ENCODE peak calls at places on chromosome 22, in five cellular contexts. M, H, F, G and W are unnamed samples.

GRCh38 chr22:22199634-22200033 is 45.0 kb upstream of the VPREB1 start:
- DNase-seq in M (no peak), H (no peak), F (no peak), G (no peak), W (no peak)

GRCh38 chr22:32949719-32950118 is 108.5 kb downstream of the SYN3 start:
- DNase-seq in M (no peak), H (no peak), F (no peak), G (no peak), W (no peak)

GRCh38 chr22:38030311-38031133 is 26.7 kb upstream of the PICK1 start:
- DNase-seq in M (peak; percentile 67), H (no peak), F (peak; percentile 64), G (no peak), W (no peak)

GRCh38 chr22:48337957-48338792 is 1489.5 kb downstream of the BRD1 start:
- DNase-seq in M (no peak), H (peak; percentile 34), F (no peak), G (no peak), W (no peak)

GRCh38 chr22:44118645-44119315 is 61.9 kb upstream of the PARVG start:
- DNase-seq in M (no peak), H (peak; percentile 27), F (peak; percentile 18), G (no peak), W (no peak)

GRCh38 chr22:21043856-21044535 is 1.8 kb upstream of the LRRC74B start:
- DNase-seq in M (no peak), H (peak; percentile 26), F (no peak), G (no peak), W (no peak)

GRCh38 chr22:47598864-47599263 is 836.4 kb downstream of the TBC1D22A start:
- DNase-seq in M (no peak), H (no peak), F (no peak), G (no peak), W (no peak)

GRCh38 chr22:37803636-37804371 is 3.9 kb upstream of the GCAT start:
- DNase-seq in M (no peak), H (no peak), F (no peak), G (no peak), W (peak; percentile 26)

GRCh38 chr22:22912722-22913253 is 25.2 kb downstream of the IGLL5 start:
- DNase-seq in M (no peak), H (no peak), F (no peak), G (no peak), W (no peak)

GRCh38 chr22:47294222-47294532 is 531.7 kb downstream of the TBC1D22A start:
- DNase-seq in M (peak; percentile 89), H (no peak), F (no peak), G (peak; percentile 32), W (no peak)

GRCh38 chr22:50733521-50734342 is 4.3 kb upstream of the ACR start:
- DNase-seq in M (peak; percentile 51), H (peak; percentile 39), F (no peak), G (peak; percentile 37), W (peak; percentile 9)

GRCh38 chr22:44486538-44486937 is 11.5 kb downstream of the RTL6 start:
- DNase-seq in M (no peak), H (no peak), F (peak; percentile 62), G (no peak), W (no peak)

GRCh38 chr22:40485813-40486610 is 115.6 kb downstream of the SGSM3 start:
- DNase-seq in M (peak; percentile 36), H (no peak), F (no peak), G (no peak), W (no peak)

GRCh38 chr22:25637672-25638071 is 73.2 kb downstream of the GRK3 start:
- DNase-seq in M (no peak), H (no peak), F (no peak), G (no peak), W (no peak)

GRCh38 chr22:25334091-25334490 is 114.7 kb downstream of the CRYBB2 start:
- DNase-seq in M (peak; percentile 8), H (no peak), F (peak; percentile 54), G (no peak), W (peak; percentile 97)

DNA sequence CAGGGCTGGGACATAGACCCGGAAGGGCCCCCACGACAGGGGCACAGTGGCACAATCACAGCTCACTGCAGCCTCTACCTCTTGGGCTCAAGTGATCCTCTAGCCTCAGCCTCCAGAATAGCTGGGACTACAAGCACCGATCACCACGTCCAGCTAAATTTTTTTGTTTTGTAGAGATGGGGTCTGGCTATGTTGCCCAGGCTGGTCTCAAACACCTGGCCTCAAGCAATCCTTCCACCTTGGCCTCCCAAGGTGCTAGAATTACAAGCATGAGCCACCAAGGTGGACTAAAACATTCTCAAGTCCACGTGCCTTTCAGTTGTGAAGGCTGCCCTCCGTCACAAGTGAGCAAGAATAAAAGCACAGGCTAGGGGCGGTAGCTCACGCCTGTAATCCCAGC is 10.1 kb upstream of the COMT start:
- DNase-seq in M (no peak), H (peak; percentile 6), F (no peak), G (no peak), W (no peak)
- TF ChIP-seq CTCF in M (no peak), H (no peak), F (no peak), G (no peak), W (no peak)

DNA sequence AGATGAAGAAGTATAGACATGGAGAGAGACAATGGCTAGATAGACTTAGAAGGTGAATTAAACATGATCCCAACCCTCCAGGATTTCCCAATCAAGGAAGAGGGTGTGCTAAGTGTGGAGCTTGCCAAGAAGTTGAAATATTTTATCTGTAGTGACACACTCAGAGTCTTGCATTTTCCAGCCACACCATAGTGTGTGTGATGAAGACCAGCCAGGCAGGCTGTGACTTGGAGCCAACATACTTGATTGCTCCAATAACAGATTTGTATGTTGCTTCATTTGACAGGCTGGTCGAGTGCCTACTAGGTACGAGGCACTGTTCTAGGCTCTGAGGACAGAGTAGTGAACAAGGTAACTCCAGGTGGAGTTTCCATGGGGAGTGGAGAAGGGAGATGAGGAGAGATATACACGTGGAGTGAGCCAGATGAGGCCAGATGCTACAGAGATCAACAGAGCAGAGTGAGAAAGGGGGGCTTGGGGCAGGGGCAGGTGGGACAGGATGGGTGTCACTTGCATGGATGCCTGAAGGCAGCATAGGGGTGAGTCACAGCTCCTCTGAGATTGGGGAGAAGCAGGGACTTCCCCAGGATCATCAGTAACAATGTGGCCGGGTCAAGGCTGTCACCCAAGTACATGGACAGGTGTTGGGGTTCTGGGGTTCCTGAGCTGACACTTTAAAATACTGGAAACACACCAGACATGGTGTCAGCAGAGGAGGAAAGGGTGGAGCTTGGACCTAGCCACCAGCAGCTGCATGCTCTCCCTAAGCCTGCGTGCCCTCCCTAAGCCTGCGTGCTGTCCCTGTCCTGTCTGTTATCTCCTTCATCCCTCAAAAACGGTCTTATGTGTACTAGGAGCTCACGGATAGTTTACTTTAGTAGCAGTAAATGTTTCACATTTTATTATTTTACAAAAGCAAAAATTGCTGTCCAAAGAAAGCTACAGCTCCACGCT is 23.6 kb downstream of the PDGFB start:
- DNase-seq in M (peak; percentile 38), H (peak; percentile 31), F (no peak), G (no peak), W (no peak)
- TF ChIP-seq CTCF in M (no peak), H (no peak), F (no peak), G (no peak), W (no peak)

GRCh38 chr22:46149998-46150549 is at the start of gene PPARA:
- DNase-seq in M (peak; percentile 56), H (peak; percentile 94), F (peak; percentile 95), G (peak; percentile 52), W (peak; percentile 70)
- TF ChIP-seq CTCF in M (no peak), H (no peak), F (no peak), G (no peak), W (no peak)

DNA sequence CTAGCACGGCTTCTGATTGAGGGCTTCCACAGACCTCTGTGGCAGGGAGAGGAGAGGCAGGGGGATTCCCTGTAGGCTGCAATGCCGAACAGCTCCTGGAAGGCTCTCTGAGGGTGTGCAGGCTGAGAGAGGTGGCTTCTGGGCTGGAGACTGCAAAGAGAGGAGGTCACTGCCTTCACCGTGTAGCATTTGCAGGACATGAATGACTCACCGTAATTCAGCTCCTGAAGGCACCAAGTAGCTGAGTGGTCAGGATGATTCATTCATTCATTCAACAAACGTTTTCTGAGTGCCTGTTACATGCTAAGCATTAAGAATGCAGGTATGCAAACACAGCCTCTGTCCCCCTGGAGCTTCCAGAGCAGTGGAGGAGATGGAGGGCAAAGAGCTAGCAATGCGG is 18.0 kb upstream of the EIF3D start:
- DNase-seq in M (peak; percentile 85), H (no peak), F (no peak), G (peak; percentile 89), W (no peak)
- TF ChIP-seq CTCF in M (no peak), H (no peak), F (no peak), G (no peak), W (no peak)

GRCh38 chr22:31241936-31242335 is 29.8 kb downstream of the LIMK2 start:
- DNase-seq in M (peak; percentile 25), H (no peak), F (no peak), G (peak; percentile 76), W (no peak)
- TF ChIP-seq CTCF in M (peak; percentile 24), H (no peak), F (no peak), G (peak; percentile 51), W (no peak)

GRCh38 chr22:27409299-27409698 is 392.3 kb downstream of the MN1 start:
- DNase-seq in M (peak; percentile 38), H (no peak), F (no peak), G (no peak), W (no peak)
- TF ChIP-seq CTCF in M (peak; percentile 26), H (no peak), F (no peak), G (peak; percentile 28), W (no peak)